ENCODE peak calls at places on chromosome 7, in nine cellular contexts. C, V, P, Q, G, D, T, O and Y are unnamed samples.
A peak's percentile ranks its signal among the peaks of the same experiment; 100 is the strongest.

GRCh38 chr7:135509589-135509838 is 388 bp downstream of the CNOT4 start:
- DNase-seq in V (no peak), O (no peak), D (no peak), C (no peak), T (no peak), Q (no peak), P (no peak), G (no peak), Y (no peak)

GRCh38 chr7:16051561-16052280 is 365.2 kb upstream of the MEOX2 start:
- DNase-seq in D (no peak), V (no peak), Q (no peak), G (no peak), P (no peak), O (no peak), C (no peak), T (no peak), Y (peak; percentile 35)

GRCh38 chr7:116097365-116098009 is 66.9 kb upstream of the TFEC start:
- DNase-seq in P (no peak), V (no peak), D (no peak), T (no peak), O (no peak), Q (no peak), G (no peak), C (peak; percentile 76), Y (peak; percentile 41)

GRCh38 chr7:134669388-134669787 is 22.7 kb downstream of the BPGM start:
- DNase-seq in D (no peak), C (no peak), P (no peak), T (no peak), V (no peak), G (no peak), O (no peak), Q (no peak), Y (no peak)

GRCh38 chr7:136868496-136869005 is at the start of gene CHRM2:
- DNase-seq in T (no peak), D (no peak), G (no peak), P (no peak), C (no peak), O (no peak), Q (peak; percentile 52), V (no peak), Y (no peak)

GRCh38 chr7:37016073-37016878 is 292.0 kb upstream of the AOAH start:
- DNase-seq in T (no peak), Q (no peak), V (no peak), O (no peak), P (no peak), G (no peak), D (no peak), C (no peak), Y (no peak)

GRCh38 chr7:85554294-85554877 is 367.5 kb upstream of the SEMA3D start:
- DNase-seq in V (no peak), T (peak; percentile 9), G (peak; percentile 61), P (no peak), O (no peak), Q (peak; percentile 32), C (peak; percentile 61), D (no peak), Y (peak; percentile 32)

GRCh38 chr7:46387646-46388045 is 466.6 kb upstream of the IGFBP3 start:
- DNase-seq in G (no peak), D (no peak), P (no peak), T (no peak), Q (no peak), C (no peak), V (no peak), O (no peak), Y (peak; percentile 53)

GRCh38 chr7:106316947-106317346 is 32.2 kb upstream of the NAMPT start:
- DNase-seq in P (no peak), V (no peak), D (no peak), O (no peak), C (no peak), Q (no peak), T (no peak), G (no peak), Y (no peak)

GRCh38 chr7:27158436-27159277 is 2.2 kb upstream of the HOXA7 start:
- DNase-seq in G (no peak), D (no peak), T (no peak), O (peak; percentile 33), Q (no peak), C (no peak), V (no peak), P (no peak), Y (no peak)

GRCh38 chr7:150876817-150877526 is 24.7 kb downstream of the AOC1 start:
- DNase-seq in P (peak; percentile 68), C (peak; percentile 10), G (peak; percentile 62), T (peak; percentile 32), D (peak; percentile 56), O (peak; percentile 66), V (peak; percentile 5), Q (peak; percentile 85), Y (peak; percentile 88)

GRCh38 chr7:18815261-18815840 is 302.1 kb downstream of the TWIST1 start:
- DNase-seq in T (no peak), Q (no peak), D (no peak), G (no peak), P (no peak), O (no peak), V (no peak), C (no peak), Y (no peak)

GRCh38 chr7:37310322-37311080 is 138.2 kb downstream of the ELMO1 start:
- DNase-seq in O (no peak), C (no peak), T (no peak), G (peak; percentile 22), Q (no peak), V (no peak), D (no peak), P (no peak), Y (no peak)

GRCh38 chr7:25541064-25541463 is 312.8 kb upstream of the NPVF start:
- DNase-seq in C (no peak), P (no peak), T (no peak), V (no peak), G (no peak), D (no peak), O (no peak), Q (no peak), Y (no peak)

GRCh38 chr7:39587393-39587792 is 21.2 kb downstream of the YAE1 start:
- DNase-seq in P (no peak), D (no peak), T (no peak), G (no peak), V (no peak), Q (no peak), C (no peak), O (no peak), Y (no peak)

GRCh38 chr7:116353614-116354013 is 143.3 kb downstream of the TES start:
- DNase-seq in V (no peak), P (no peak), Q (no peak), G (no peak), T (no peak), O (peak; percentile 22), C (no peak), D (no peak), Y (no peak)

GRCh38 chr7:128406986-128407589 is 2.7 kb downstream of the IMPDH1 start:
- DNase-seq in P (no peak), D (no peak), V (no peak), G (no peak), O (no peak), T (no peak), C (no peak), Q (no peak), Y (no peak)

GRCh38 chr7:130400120-130400572 is 19.9 kb downstream of the CPA1 start:
- DNase-seq in P (no peak), D (no peak), Q (no peak), G (no peak), O (no peak), T (no peak), V (no peak), C (no peak), Y (no peak)

GRCh38 chr7:105118612-105119600 is 104.9 kb downstream of the KMT2E start:
- DNase-seq in O (no peak), G (peak; percentile 57), C (no peak), D (no peak), T (no peak), P (no peak), Q (no peak), V (no peak), Y (no peak)

GRCh38 chr7:108193593-108194498 is 63.7 kb upstream of the LAMB4 start:
- DNase-seq in D (no peak), T (no peak), O (no peak), V (no peak), P (no peak), Q (peak; percentile 3), G (no peak), C (no peak), Y (no peak)

GRCh38 chr7:151615058-151615457 is 95.4 kb upstream of the RHEB start:
- DNase-seq in Q (no peak), G (no peak), T (no peak), P (no peak), D (no peak), C (no peak), O (no peak), V (no peak), Y (no peak)

GRCh38 chr7:31437466-31437865 is 76.4 kb upstream of the ITPRID1 start:
- DNase-seq in T (no peak), D (no peak), P (no peak), O (no peak), V (no peak), C (no peak), G (no peak), Q (no peak), Y (no peak)

GRCh38 chr7:78473902-78474301 is 675.3 kb downstream of the PHTF2 start:
- DNase-seq in Q (no peak), O (no peak), D (no peak), P (no peak), T (no peak), V (no peak), C (no peak), G (no peak), Y (no peak)

GRCh38 chr7:12839508-12840153 is 152.2 kb downstream of the ARL4A start:
- DNase-seq in D (no peak), T (no peak), G (no peak), O (no peak), P (no peak), Q (no peak), C (no peak), V (no peak), Y (no peak)

GRCh38 chr7:112708236-112708635 is 82.0 kb downstream of the TMEM168 start:
- DNase-seq in C (no peak), Q (no peak), T (no peak), D (no peak), G (no peak), O (no peak), P (no peak), V (no peak), Y (no peak)

GRCh38 chr7:128167316-128167691 is 73.8 kb upstream of the LEP start:
- DNase-seq in V (no peak), P (no peak), O (peak; percentile 11), D (peak; percentile 27), G (no peak), T (no peak), C (peak; percentile 28), Q (peak; percentile 59), Y (peak; percentile 30)

GRCh38 chr7:156327474-156327873 is 313.1 kb upstream of the RNF32 start:
- DNase-seq in Q (no peak), G (no peak), O (no peak), D (no peak), V (no peak), T (peak; percentile 56), P (no peak), C (no peak), Y (no peak)

GRCh38 chr7:43735403-43735801 is 6.1 kb upstream of the COA1 start:
- DNase-seq in D (no peak), P (no peak), G (no peak), V (no peak), C (no peak), O (no peak), Q (no peak), T (no peak), Y (no peak)

GRCh38 chr7:33841658-33842057 is 63.7 kb upstream of the BMPER start:
- DNase-seq in D (no peak), Q (peak; percentile 90), P (no peak), C (no peak), V (no peak), O (no peak), G (no peak), T (no peak), Y (no peak)

GRCh38 chr7:130986271-130986690 is 252.3 kb upstream of the KLF14 start:
- DNase-seq in P (no peak), D (no peak), Q (no peak), O (no peak), V (no peak), T (no peak), C (no peak), G (no peak), Y (no peak)

GRCh38 chr7:70919491-70920073 is 212.4 kb upstream of the GALNT17 start:
- DNase-seq in P (no peak), Q (no peak), V (no peak), G (no peak), O (no peak), T (no peak), C (no peak), D (no peak), Y (no peak)